ENCODE peak calls at places on chromosomes 2 and 18, in nine cellular contexts. B is IMR-90, V is fibroblast of lung, X is osteoblast, T is aorta, F is HCT116, E is psoas muscle, W is heart left ventricle, K is upper lobe of left lung. C is an unnamed sample. For H3K9me3 and H3K4me1, the result is how much of the 10 kb centered on the place peaks cover.

GRCh38 chr18:58993260-58993659 is 128.6 kb downstream of the ZNF532 start:
- DNase-seq in B (peak), V (peak), X (no peak), T (no peak), F (no peak), E (no peak), W (no peak), K (no peak), C (peak)

GRCh38 chr2:73283545-73284295 is 558 bp downstream of the FBXO41 start:
- DNase-seq in B (no peak), V (no peak), X (peak), T (no peak), F (no peak), E (no peak), W (no peak), K (no peak), C (peak)

GRCh38 chr2:161965994-161966393 is 108.0 kb downstream of the DPP4 start:
- DNase-seq in B (peak), V (peak), X (no peak), T (no peak), F (no peak), E (no peak), W (no peak), K (no peak), C (no peak)

GRCh38 chr18:9861157-9861556 is 24.6 kb upstream of the TXNDC2 start:
- DNase-seq in B (no peak), V (no peak), X (no peak), T (no peak), F (no peak), E (no peak), W (no peak), K (no peak), C (no peak)

GRCh38 chr2:110804915-110805314 is 72.5 kb downstream of the ACOXL start:
- DNase-seq in B (no peak), V (no peak), X (no peak), T (no peak), F (no peak), E (no peak), W (no peak), K (no peak), C (no peak)

GRCh38 chr2:134772493-134773169 is 53.8 kb upstream of the TMEM163 start:
- DNase-seq in B (no peak), V (no peak), X (no peak), T (no peak), F (no peak), E (no peak), W (no peak), K (no peak), C (no peak)

GRCh38 chr18:58268849-58269248 is 224.8 kb downstream of the NEDD4L start:
- DNase-seq in B (peak), V (no peak), X (no peak), T (no peak), F (peak), E (no peak), W (no peak), K (no peak), C (peak)

GRCh38 chr2:233002829-233003657 is 10.0 kb downstream of the NGEF start:
- DNase-seq in B (no peak), V (no peak), X (peak), T (peak), F (no peak), E (no peak), W (no peak), K (no peak), C (no peak)

GRCh38 chr18:63107931-63108330 is 211.6 kb downstream of the BCL2 start:
- DNase-seq in B (no peak), V (no peak), X (no peak), T (no peak), F (no peak), E (no peak), W (no peak), K (no peak), C (no peak)

GRCh38 chr18:3179430-3180089 is 40.2 kb downstream of the MYOM1 start:
- DNase-seq in B (no peak), V (no peak), X (no peak), T (no peak), F (no peak), E (no peak), W (no peak), K (no peak), C (no peak)

GRCh38 chr2:236969767-236970655 is 115.7 kb upstream of the COPS8 start:
- DNase-seq in B (no peak), V (no peak), X (no peak), T (no peak), F (no peak), E (no peak), W (no peak), K (peak), C (no peak)

GRCh38 chr18:61870151-61870550 is 22.7 kb downstream of the RNF152 start:
- DNase-seq in B (peak), V (peak), X (no peak), T (no peak), F (no peak), E (no peak), W (no peak), K (no peak), C (peak)

GRCh38 chr18:44697315-44697714 is 16.6 kb downstream of the SETBP1 start:
- DNase-seq in B (no peak), V (no peak), X (no peak), T (no peak), F (no peak), E (no peak), W (no peak), K (no peak), C (no peak)

GRCh38 chr2:10246370-10246769 is 56.3 kb upstream of the HPCAL1 start:
- DNase-seq in B (no peak), V (no peak), X (no peak), T (peak), F (no peak), E (peak), W (no peak), K (no peak), C (no peak)

GRCh38 chr2:67451086-67451832 is 54.1 kb downstream of the ETAA1 start:
- DNase-seq in B (peak), V (peak), X (peak), T (no peak), F (no peak), E (no peak), W (no peak), K (no peak), C (peak)

GRCh38 chr2:71303849-71304248 is 27.7 kb upstream of the ZNF638 start:
- DNase-seq in B (no peak), V (no peak), X (no peak), T (no peak), F (no peak), E (no peak), W (no peak), K (no peak), C (no peak)

GRCh38 chr2:197669077-197669476 is 6.3 kb downstream of the RFTN2 start:
- DNase-seq in B (peak), V (no peak), X (peak), T (no peak), F (no peak), E (no peak), W (no peak), K (no peak), C (no peak)
- H3K9me3 ChIP-seq in B (under half), V (under half), X (under half), T (under half), F (under half), E (under half), W (under half), K (under half), C (under half)

GRCh38 chr2:27799646-27800010 is 28.1 kb downstream of the MRPL33 start:
- DNase-seq in B (no peak), V (no peak), X (peak), T (peak), F (no peak), E (no peak), W (peak), K (no peak), C (no peak)

GRCh38 chr2:27798476-27798875 is 27.0 kb downstream of the MRPL33 start:
- DNase-seq in B (no peak), V (no peak), X (no peak), T (no peak), F (no peak), E (no peak), W (no peak), K (peak), C (no peak)

GRCh38 chr2:27800856-27801255 is 29.3 kb downstream of the MRPL33 start:
- DNase-seq in B (no peak), V (no peak), X (no peak), T (no peak), F (no peak), E (no peak), W (peak), K (no peak), C (no peak)

GRCh38 chr2:27796991-27797752 is 25.7 kb downstream of the MRPL33 start:
- DNase-seq in B (no peak), V (no peak), X (no peak), T (no peak), F (no peak), E (peak), W (peak), K (peak), C (no peak)

DNA sequence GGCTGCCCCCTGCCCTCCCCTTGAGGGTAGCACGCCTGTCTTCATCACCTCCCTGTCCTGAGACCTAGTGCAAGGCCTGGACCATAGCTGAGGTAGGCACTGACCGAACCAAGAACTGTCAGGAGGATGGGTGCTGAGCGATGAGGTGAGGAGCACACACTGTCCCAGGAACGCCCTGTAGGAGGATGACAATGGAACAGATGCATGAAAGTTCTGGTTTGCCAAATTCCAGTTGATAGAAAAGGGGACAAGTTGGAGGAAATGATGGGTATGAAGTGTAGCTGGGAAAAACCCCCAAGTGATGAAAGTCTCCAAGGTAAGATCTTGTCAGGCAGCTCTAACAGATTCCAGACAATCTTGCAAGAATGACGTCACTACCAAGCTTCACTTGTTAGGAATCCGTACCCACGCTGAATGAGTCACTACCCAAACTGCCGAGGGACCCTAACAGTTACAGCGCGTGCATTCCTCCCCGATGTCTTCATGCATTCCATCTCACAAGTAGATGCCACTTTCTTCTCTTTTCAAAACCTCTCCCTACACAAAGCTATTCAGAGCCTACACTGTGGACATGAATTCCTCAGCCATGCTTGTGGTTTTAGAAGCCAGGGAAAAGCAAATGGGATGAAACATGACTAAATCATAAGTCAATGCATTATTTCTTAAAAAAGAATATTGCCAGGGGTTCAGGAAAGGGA is 27.6 kb downstream of the MRPL33 start:
- DNase-seq in B (peak), V (peak), X (peak), T (peak), F (peak), E (no peak), W (peak), K (peak), C (peak)
- H3K4me1 ChIP-seq in B (under half), V (under half), X (half or more), T (under half), F (half or more), E (half or more), W (under half), K (under half), C (half or more)

GRCh38 chr2:2563309-2563860 is 232.3 kb upstream of the MYT1L start:
- DNase-seq in B (no peak), V (no peak), X (no peak), T (no peak), F (no peak), E (no peak), W (no peak), K (no peak), C (no peak)
- H3K9me3 ChIP-seq in B (half or more), V (under half), X (under half), T (under half), F (under half), E (under half), W (under half), K (under half), C (under half)

DNA sequence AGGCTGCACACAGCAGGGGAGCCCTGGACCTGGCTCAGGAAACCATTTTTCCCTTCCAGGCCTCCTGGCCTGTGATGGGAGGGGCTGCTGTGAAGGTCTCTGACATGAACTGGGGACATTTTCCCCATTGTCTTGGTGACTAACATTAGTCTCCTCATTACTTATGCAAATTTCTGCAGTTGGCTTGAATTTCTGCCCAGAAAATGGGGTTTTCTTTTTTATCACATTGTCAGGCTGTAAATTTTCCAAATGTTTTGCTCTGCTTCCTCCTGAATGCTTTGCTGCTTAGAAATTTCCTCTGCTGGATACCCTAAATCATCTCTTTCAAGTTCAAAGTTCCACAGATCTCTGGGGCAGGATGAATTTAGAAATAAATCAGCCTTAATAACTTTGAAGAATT is 78.2 kb downstream of the EHBP1 start:
- DNase-seq in B (no peak), V (no peak), X (no peak), T (no peak), F (no peak), E (no peak), W (no peak), K (no peak), C (no peak)
- H3K4me1 ChIP-seq in B (under half), V (under half), X (under half), T (under half), F (under half), E (under half), W (under half), K (under half), C (under half)

GRCh38 chr18:49804096-49804495 is 9.2 kb downstream of the ACAA2 start:
- DNase-seq in B (no peak), V (no peak), X (peak), T (no peak), F (no peak), E (no peak), W (no peak), K (no peak), C (no peak)
- H3K9me3 ChIP-seq in B (under half), V (under half), X (under half), T (under half), F (under half), E (under half), W (under half), K (under half), C (under half)

C was measured in adipocyte.